ENCODE peak calls at places on chromosomes 5 and 9, in five cellular contexts. One of them, this sample, is unnamed.

GRCh38 chr5:38758774-38759423 is 86.9 kb upstream of the OSMR start:
- DNase-seq in GM13977: no peak
- DNase-seq in HCT116: no peak
- DNase-seq in gastrocnemius medialis: no peak
- DNase-seq in retinal pigment epithelial cell: no peak
- DNase-seq in this sample: no peak

GRCh38 chr5:93532370-93532769 is 48.6 kb downstream of the NR2F1-AS1 start:
- DNase-seq in retinal pigment epithelial cell: peak
- DNase-seq in gastrocnemius medialis: peak
- DNase-seq in GM13977: no peak
- DNase-seq in HCT116: no peak
- DNase-seq in this sample: no peak

GRCh38 chr5:103346162-103346748 is 87.7 kb downstream of the MACIR start:
- DNase-seq in HCT116: no peak
- DNase-seq in retinal pigment epithelial cell: no peak
- DNase-seq in GM13977: no peak
- DNase-seq in gastrocnemius medialis: no peak
- DNase-seq in this sample: no peak

GRCh38 chr9:91852801-91853347 is 97.2 kb downstream of the ROR2 start:
- DNase-seq in HCT116: no peak
- DNase-seq in retinal pigment epithelial cell: no peak
- DNase-seq in GM13977: no peak
- DNase-seq in gastrocnemius medialis: no peak
- DNase-seq in this sample: no peak

GRCh38 chr5:162372265-162372664 is 304.7 kb downstream of the GABRG2 start:
- DNase-seq in gastrocnemius medialis: no peak
- DNase-seq in HCT116: no peak
- DNase-seq in GM13977: no peak
- DNase-seq in retinal pigment epithelial cell: no peak
- DNase-seq in this sample: no peak

GRCh38 chr9:108761530-108762347 is 94.0 kb downstream of the ACTL7B start:
- DNase-seq in retinal pigment epithelial cell: no peak
- DNase-seq in HCT116: peak
- DNase-seq in GM13977: peak
- DNase-seq in gastrocnemius medialis: peak
- DNase-seq in this sample: peak

GRCh38 chr5:123124495-123125171 is 35.6 kb downstream of the PRDM6 start:
- DNase-seq in HCT116: no peak
- DNase-seq in gastrocnemius medialis: no peak
- DNase-seq in retinal pigment epithelial cell: no peak
- DNase-seq in GM13977: no peak
- DNase-seq in this sample: no peak

GRCh38 chr5:103031607-103032006 is 88.3 kb downstream of the GIN1 start:
- DNase-seq in GM13977: no peak
- DNase-seq in gastrocnemius medialis: no peak
- DNase-seq in HCT116: no peak
- DNase-seq in retinal pigment epithelial cell: no peak
- DNase-seq in this sample: no peak

GRCh38 chr5:38258319-38259061 is at the start of gene EGFLAM:
- DNase-seq in HCT116: no peak
- DNase-seq in GM13977: peak
- DNase-seq in retinal pigment epithelial cell: no peak
- DNase-seq in gastrocnemius medialis: no peak
- DNase-seq in this sample: peak

GRCh38 chr5:170494036-170494435 is 9.8 kb upstream of the KCNIP1 start:
- DNase-seq in retinal pigment epithelial cell: no peak
- DNase-seq in HCT116: no peak
- DNase-seq in GM13977: no peak
- DNase-seq in gastrocnemius medialis: no peak
- DNase-seq in this sample: no peak

GRCh38 chr5:137218896-137219295 is 280.2 kb downstream of the SPOCK1 start:
- DNase-seq in GM13977: no peak
- DNase-seq in gastrocnemius medialis: no peak
- DNase-seq in HCT116: no peak
- DNase-seq in retinal pigment epithelial cell: no peak
- DNase-seq in this sample: no peak

GRCh38 chr5:131289738-131290137 is 25.9 kb downstream of the CDC42SE2 start:
- DNase-seq in GM13977: no peak
- DNase-seq in gastrocnemius medialis: no peak
- DNase-seq in HCT116: no peak
- DNase-seq in retinal pigment epithelial cell: no peak
- DNase-seq in this sample: no peak

GRCh38 chr5:121029536-121030245 is 565.6 kb downstream of the PRR16 start:
- DNase-seq in gastrocnemius medialis: no peak
- DNase-seq in retinal pigment epithelial cell: no peak
- DNase-seq in GM13977: no peak
- DNase-seq in HCT116: no peak
- DNase-seq in this sample: no peak

GRCh38 chr9:135136481-135136880 is 49.0 kb downstream of the OLFM1 start:
- DNase-seq in GM13977: no peak
- DNase-seq in HCT116: no peak
- DNase-seq in gastrocnemius medialis: no peak
- DNase-seq in retinal pigment epithelial cell: no peak
- DNase-seq in this sample: no peak

GRCh38 chr5:15791859-15792258 is 291.9 kb downstream of the FBXL7 start:
- DNase-seq in gastrocnemius medialis: no peak
- DNase-seq in GM13977: no peak
- DNase-seq in HCT116: no peak
- DNase-seq in retinal pigment epithelial cell: no peak
- DNase-seq in this sample: no peak

GRCh38 chr9:33458444-33458843 is 11.1 kb upstream of the AQP3 start:
- DNase-seq in retinal pigment epithelial cell: peak
- DNase-seq in HCT116: peak
- DNase-seq in GM13977: peak
- DNase-seq in gastrocnemius medialis: no peak
- DNase-seq in this sample: no peak

GRCh38 chr5:132840313-132840712 is 9.9 kb upstream of the SHROOM1 start:
- DNase-seq in GM13977: no peak
- DNase-seq in gastrocnemius medialis: no peak
- DNase-seq in retinal pigment epithelial cell: no peak
- DNase-seq in HCT116: no peak
- DNase-seq in this sample: no peak

GRCh38 chr5:65925601-65926275 is 637 bp upstream of the ERBIN start:
- DNase-seq in gastrocnemius medialis: peak
- DNase-seq in GM13977: peak
- DNase-seq in retinal pigment epithelial cell: no peak
- DNase-seq in HCT116: peak
- DNase-seq in this sample: peak

GRCh38 chr9:34741628-34742027 is 31.7 kb upstream of the CCL21 start:
- DNase-seq in retinal pigment epithelial cell: no peak
- DNase-seq in GM13977: no peak
- DNase-seq in HCT116: no peak
- DNase-seq in gastrocnemius medialis: no peak
- DNase-seq in this sample: no peak

GRCh38 chr9:34999576-34999975 is 10.0 kb downstream of the DNAJB5 start:
- DNase-seq in gastrocnemius medialis: no peak
- DNase-seq in retinal pigment epithelial cell: no peak
- DNase-seq in GM13977: no peak
- DNase-seq in HCT116: no peak
- DNase-seq in this sample: no peak

GRCh38 chr5:73633060-73633459 is 7.1 kb downstream of the ARHGEF28 start:
- DNase-seq in HCT116: no peak
- DNase-seq in retinal pigment epithelial cell: no peak
- DNase-seq in gastrocnemius medialis: no peak
- DNase-seq in GM13977: no peak
- DNase-seq in this sample: no peak

GRCh38 chr9:21817176-21817575 is 14.7 kb downstream of the MTAP start:
- DNase-seq in GM13977: no peak
- DNase-seq in gastrocnemius medialis: no peak
- DNase-seq in retinal pigment epithelial cell: no peak
- DNase-seq in HCT116: no peak
- DNase-seq in this sample: no peak

GRCh38 chr5:137604348-137605095 is 105.4 kb upstream of the SPOCK1 start:
- DNase-seq in GM13977: no peak
- DNase-seq in retinal pigment epithelial cell: peak
- DNase-seq in gastrocnemius medialis: no peak
- DNase-seq in HCT116: no peak
- DNase-seq in this sample: no peak

GRCh38 chr9:35553670-35554543 is 51.2 kb upstream of the TESK1 start:
- DNase-seq in GM13977: peak
- DNase-seq in HCT116: peak
- DNase-seq in gastrocnemius medialis: peak
- DNase-seq in retinal pigment epithelial cell: no peak
- DNase-seq in this sample: peak

GRCh38 chr9:4569101-4569500 is 78.8 kb downstream of the SLC1A1 start:
- DNase-seq in HCT116: no peak
- DNase-seq in gastrocnemius medialis: no peak
- DNase-seq in retinal pigment epithelial cell: no peak
- DNase-seq in GM13977: no peak
- DNase-seq in this sample: no peak

GRCh38 chr5:168314735-168315411 is 23.4 kb downstream of the WWC1 start:
- DNase-seq in GM13977: no peak
- DNase-seq in retinal pigment epithelial cell: peak
- DNase-seq in gastrocnemius medialis: no peak
- DNase-seq in HCT116: peak
- DNase-seq in this sample: no peak

GRCh38 chr5:150214289-150214688 is 24.4 kb downstream of the SLC6A7 start:
- DNase-seq in gastrocnemius medialis: no peak
- DNase-seq in GM13977: no peak
- DNase-seq in retinal pigment epithelial cell: no peak
- DNase-seq in HCT116: no peak
- DNase-seq in this sample: no peak

GRCh38 chr9:35733109-35733541 is 659 bp downstream of the CREB3 start:
- DNase-seq in retinal pigment epithelial cell: no peak
- DNase-seq in HCT116: peak
- DNase-seq in GM13977: peak
- DNase-seq in gastrocnemius medialis: no peak
- DNase-seq in this sample: no peak

GRCh38 chr9:85647571-85647970 is 94.2 kb downstream of the AGTPBP1 start:
- DNase-seq in HCT116: no peak
- DNase-seq in retinal pigment epithelial cell: no peak
- DNase-seq in gastrocnemius medialis: no peak
- DNase-seq in GM13977: peak
- DNase-seq in this sample: no peak

GRCh38 chr9:16369427-16369826 is 501.0 kb downstream of the BNC2 start:
- DNase-seq in gastrocnemius medialis: no peak
- DNase-seq in GM13977: no peak
- DNase-seq in retinal pigment epithelial cell: no peak
- DNase-seq in HCT116: no peak
- DNase-seq in this sample: no peak

GRCh38 chr9:109411818-109412352 is 86.2 kb downstream of the PTPN3 start:
- DNase-seq in HCT116: no peak
- DNase-seq in gastrocnemius medialis: no peak
- DNase-seq in GM13977: peak
- DNase-seq in retinal pigment epithelial cell: no peak
- DNase-seq in this sample: no peak

GRCh38 chr9:91245432-91246313 is 116.0 kb downstream of the AUH start:
- DNase-seq in retinal pigment epithelial cell: no peak
- DNase-seq in GM13977: peak
- DNase-seq in gastrocnemius medialis: no peak
- DNase-seq in HCT116: no peak
- DNase-seq in this sample: no peak

GRCh38 chr9:121286973-121287721 is 19.2 kb downstream of the GSN start:
- DNase-seq in retinal pigment epithelial cell: peak
- DNase-seq in HCT116: peak
- DNase-seq in GM13977: no peak
- DNase-seq in gastrocnemius medialis: peak
- DNase-seq in this sample: no peak
- TF ChIP-seq CTCF in retinal pigment epithelial cell: no peak
- TF ChIP-seq CTCF in HCT116: peak
- TF ChIP-seq CTCF in GM13977: no peak
- TF ChIP-seq CTCF in gastrocnemius medialis: no peak
- TF ChIP-seq CTCF in this sample: no peak

GRCh38 chr9:114059047-114059803 is 18.9 kb downstream of the AMBP start:
- DNase-seq in HCT116: no peak
- DNase-seq in gastrocnemius medialis: no peak
- DNase-seq in retinal pigment epithelial cell: no peak
- DNase-seq in GM13977: no peak
- DNase-seq in this sample: no peak
- TF ChIP-seq CTCF in HCT116: no peak
- TF ChIP-seq CTCF in gastrocnemius medialis: no peak
- TF ChIP-seq CTCF in retinal pigment epithelial cell: no peak
- TF ChIP-seq CTCF in GM13977: no peak
- TF ChIP-seq CTCF in this sample: no peak

GRCh38 chr9:72977670-72978069 is 24.8 kb upstream of the ALDH1A1 start:
- DNase-seq in retinal pigment epithelial cell: no peak
- DNase-seq in HCT116: no peak
- DNase-seq in gastrocnemius medialis: peak
- DNase-seq in GM13977: no peak
- DNase-seq in this sample: no peak

GRCh38 chr9:72972636-72973035 is 19.8 kb upstream of the ALDH1A1 start:
- DNase-seq in gastrocnemius medialis: no peak
- DNase-seq in retinal pigment epithelial cell: no peak
- DNase-seq in GM13977: no peak
- DNase-seq in HCT116: no peak
- DNase-seq in this sample: no peak

GRCh38 chr9:72978724-72979123 is 25.9 kb upstream of the ALDH1A1 start:
- DNase-seq in gastrocnemius medialis: no peak
- DNase-seq in HCT116: no peak
- DNase-seq in retinal pigment epithelial cell: peak
- DNase-seq in GM13977: no peak
- DNase-seq in this sample: no peak

GRCh38 chr9:72971411-72971810 is 18.6 kb upstream of the ALDH1A1 start:
- DNase-seq in retinal pigment epithelial cell: no peak
- DNase-seq in HCT116: no peak
- DNase-seq in GM13977: no peak
- DNase-seq in gastrocnemius medialis: no peak
- DNase-seq in this sample: no peak

DNA sequence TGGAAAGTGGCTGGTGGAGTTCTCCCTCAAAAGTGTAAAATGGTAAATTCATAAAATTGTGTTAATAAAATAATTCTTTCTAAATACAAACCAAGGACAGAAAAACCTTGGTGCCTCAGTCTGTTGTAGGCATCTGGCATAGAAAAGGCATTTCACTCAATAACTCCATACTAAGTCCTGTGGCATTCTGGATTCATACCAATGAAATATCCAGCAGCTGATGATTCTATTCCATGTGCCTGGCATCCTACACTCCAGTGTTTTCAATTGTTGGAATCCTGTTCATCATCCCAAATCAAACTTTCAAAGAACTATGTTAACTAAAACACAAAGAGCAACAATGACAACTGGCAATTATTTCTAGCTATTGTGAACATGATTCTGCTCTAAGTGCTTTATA is 21.6 kb upstream of the ALDH1A1 start:
- DNase-seq in HCT116: no peak
- DNase-seq in gastrocnemius medialis: no peak
- DNase-seq in GM13977: no peak
- DNase-seq in retinal pigment epithelial cell: no peak
- DNase-seq in this sample: no peak
- TF ChIP-seq CTCF in HCT116: no peak
- TF ChIP-seq CTCF in gastrocnemius medialis: no peak
- TF ChIP-seq CTCF in GM13977: no peak
- TF ChIP-seq CTCF in retinal pigment epithelial cell: no peak
- TF ChIP-seq CTCF in this sample: no peak

DNA sequence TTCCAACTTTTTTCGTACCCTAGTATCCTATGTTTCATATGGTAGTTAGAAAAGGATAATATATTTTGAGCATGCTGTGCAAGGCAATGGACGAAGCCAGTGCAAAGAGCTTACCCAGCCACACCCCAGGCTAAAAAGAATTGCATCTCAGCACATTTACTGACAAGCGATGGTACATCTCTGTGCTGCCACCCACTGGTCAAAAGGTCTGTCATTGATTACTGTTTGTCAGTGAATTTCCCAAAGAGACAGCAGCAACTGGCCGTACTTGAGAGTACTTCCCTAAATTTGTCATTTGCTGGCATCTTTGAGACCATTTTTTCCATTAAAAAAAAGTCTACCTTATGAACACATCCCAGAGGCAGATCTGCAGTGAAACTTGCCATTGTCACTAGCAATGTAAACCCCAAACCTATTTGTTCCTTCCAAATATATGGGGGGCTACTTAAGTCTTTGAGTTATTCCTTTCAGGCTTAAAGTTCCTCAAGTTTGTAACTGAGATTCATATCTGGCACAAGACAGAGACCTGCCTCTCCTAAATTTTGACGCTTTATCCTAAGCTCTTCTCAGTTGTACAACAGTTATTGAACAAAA is 184.3 kb downstream of the CTNND2 start:
- DNase-seq in gastrocnemius medialis: no peak
- DNase-seq in HCT116: no peak
- DNase-seq in GM13977: peak
- DNase-seq in retinal pigment epithelial cell: peak
- DNase-seq in this sample: no peak
- TF ChIP-seq CTCF in gastrocnemius medialis: no peak
- TF ChIP-seq CTCF in HCT116: no peak
- TF ChIP-seq CTCF in GM13977: peak
- TF ChIP-seq CTCF in retinal pigment epithelial cell: peak
- TF ChIP-seq CTCF in this sample: no peak